ENCODE peak calls at places on chromosomes 12 and 14, in eight cellular contexts. One of them, this sample, is unnamed.

GRCh38 chr12:104054681-104055346 is 4.8 kb upstream of the GLT8D2 start:
- DNase-seq in activated CD4-positive, alpha-beta T cell treated with anti-CD3 and anti-CD28 coated beads for 1 hour: no peak
- DNase-seq in cerebellar nuclear complex: no peak
- DNase-seq in RCC 7860: no peak
- DNase-seq in A549: no peak
- DNase-seq in activated T-cell treated with anti-CD3 and anti-CD28 coated beads for 24 hours: no peak
- DNase-seq in adipocyte: no peak
- DNase-seq in tibial nerve: no peak
- DNase-seq in this sample: no peak

GRCh38 chr12:132429932-132430643 is 59.9 kb upstream of the FBRSL1 start:
- DNase-seq in activated T-cell treated with anti-CD3 and anti-CD28 coated beads for 24 hours: peak
- DNase-seq in cerebellar nuclear complex: no peak
- DNase-seq in tibial nerve: no peak
- DNase-seq in RCC 7860: no peak
- DNase-seq in activated CD4-positive, alpha-beta T cell treated with anti-CD3 and anti-CD28 coated beads for 1 hour: peak
- DNase-seq in adipocyte: peak
- DNase-seq in A549: peak
- DNase-seq in this sample: peak

GRCh38 chr14:53491256-53491905 is 338.3 kb upstream of the DDHD1 start:
- DNase-seq in activated T-cell treated with anti-CD3 and anti-CD28 coated beads for 24 hours: no peak
- DNase-seq in tibial nerve: no peak
- DNase-seq in activated CD4-positive, alpha-beta T cell treated with anti-CD3 and anti-CD28 coated beads for 1 hour: no peak
- DNase-seq in cerebellar nuclear complex: no peak
- DNase-seq in adipocyte: peak
- DNase-seq in A549: no peak
- DNase-seq in RCC 7860: no peak
- DNase-seq in this sample: no peak

GRCh38 chr12:71159260-71159659 is 1.5 kb upstream of the TSPAN8 start:
- DNase-seq in cerebellar nuclear complex: no peak
- DNase-seq in activated CD4-positive, alpha-beta T cell treated with anti-CD3 and anti-CD28 coated beads for 1 hour: no peak
- DNase-seq in A549: no peak
- DNase-seq in adipocyte: no peak
- DNase-seq in tibial nerve: no peak
- DNase-seq in activated T-cell treated with anti-CD3 and anti-CD28 coated beads for 24 hours: no peak
- DNase-seq in RCC 7860: no peak
- DNase-seq in this sample: no peak

GRCh38 chr14:70638416-70638815 is 3.3 kb upstream of the TTC9 start:
- DNase-seq in RCC 7860: no peak
- DNase-seq in activated T-cell treated with anti-CD3 and anti-CD28 coated beads for 24 hours: no peak
- DNase-seq in A549: no peak
- DNase-seq in cerebellar nuclear complex: no peak
- DNase-seq in tibial nerve: no peak
- DNase-seq in activated CD4-positive, alpha-beta T cell treated with anti-CD3 and anti-CD28 coated beads for 1 hour: no peak
- DNase-seq in adipocyte: no peak
- DNase-seq in this sample: no peak

GRCh38 chr12:53451661-53452158 is at the start of gene PCBP2:
- DNase-seq in A549: peak
- DNase-seq in activated T-cell treated with anti-CD3 and anti-CD28 coated beads for 24 hours: peak
- DNase-seq in tibial nerve: peak
- DNase-seq in RCC 7860: peak
- DNase-seq in cerebellar nuclear complex: peak
- DNase-seq in adipocyte: peak
- DNase-seq in activated CD4-positive, alpha-beta T cell treated with anti-CD3 and anti-CD28 coated beads for 1 hour: peak
- DNase-seq in this sample: peak

GRCh38 chr14:36129181-36129580 is 47.3 kb downstream of the PTCSC3 start:
- DNase-seq in tibial nerve: no peak
- DNase-seq in activated CD4-positive, alpha-beta T cell treated with anti-CD3 and anti-CD28 coated beads for 1 hour: no peak
- DNase-seq in cerebellar nuclear complex: no peak
- DNase-seq in adipocyte: no peak
- DNase-seq in A549: no peak
- DNase-seq in RCC 7860: no peak
- DNase-seq in activated T-cell treated with anti-CD3 and anti-CD28 coated beads for 24 hours: no peak
- DNase-seq in this sample: peak

GRCh38 chr12:43805149-43805856 is 814 bp downstream of the TWF1 start:
- DNase-seq in activated CD4-positive, alpha-beta T cell treated with anti-CD3 and anti-CD28 coated beads for 1 hour: no peak
- DNase-seq in tibial nerve: no peak
- DNase-seq in cerebellar nuclear complex: no peak
- DNase-seq in A549: peak
- DNase-seq in adipocyte: no peak
- DNase-seq in RCC 7860: no peak
- DNase-seq in activated T-cell treated with anti-CD3 and anti-CD28 coated beads for 24 hours: no peak
- DNase-seq in this sample: no peak

This sample was measured in Caki2.